ENCODE peak calls at places on chromosomes 7 and 10, in eight cellular contexts. Z, S, U, K, X, E, P and B are unnamed samples.

GRCh38 chr7:138935438-138936079 is 45.6 kb downstream of the KIAA1549 start:
- DNase-seq in Z (peak; percentile 31), S (peak; percentile 21), U (no peak), K (peak; percentile 87), X (no peak), E (peak; percentile 38), P (peak; percentile 88), B (no peak)

GRCh38 chr7:6615853-6616555 is 594 bp downstream of the ZNF853 start:
- DNase-seq in Z (no peak), S (no peak), U (peak; percentile 30), K (no peak), X (no peak), E (no peak), P (peak; percentile 13), B (no peak)

GRCh38 chr10:72283131-72283530 is 9.4 kb downstream of the DDIT4 start:
- DNase-seq in Z (no peak), S (no peak), U (no peak), K (no peak), X (no peak), E (no peak), P (no peak), B (no peak)

GRCh38 chr7:151017953-151018420 is 6.3 kb downstream of the ATG9B start:
- DNase-seq in Z (no peak), S (peak; percentile 63), U (peak; percentile 93), K (peak; percentile 23), X (peak; percentile 78), E (no peak), P (peak; percentile 32), B (peak; percentile 74)

GRCh38 chr10:131885391-131886165 is 15.2 kb upstream of the PPP2R2D start:
- DNase-seq in Z (no peak), S (peak; percentile 57), U (peak; percentile 89), K (peak; percentile 80), X (peak; percentile 86), E (peak; percentile 13), P (peak; percentile 20), B (peak; percentile 68)

GRCh38 chr10:121243899-121244241 is 354.4 kb downstream of the FGFR2 start:
- DNase-seq in Z (no peak), S (no peak), U (no peak), K (no peak), X (no peak), E (no peak), P (no peak), B (no peak)

GRCh38 chr10:27998178-27998953 is 513 bp downstream of the ODAD2 start:
- DNase-seq in Z (peak; percentile 12), S (no peak), U (peak; percentile 53), K (peak; percentile 9), X (peak; percentile 69), E (no peak), P (peak; percentile 48), B (no peak)

GRCh38 chr7:73602721-73603651 is 21.3 kb downstream of the MLXIPL start:
- DNase-seq in Z (no peak), S (no peak), U (no peak), K (no peak), X (no peak), E (no peak), P (no peak), B (no peak)

GRCh38 chr7:41103331-41103730 is 599.6 kb downstream of the INHBA start:
- DNase-seq in Z (no peak), S (no peak), U (no peak), K (no peak), X (no peak), E (no peak), P (peak; percentile 71), B (no peak)

GRCh38 chr10:68153473-68154210 is 44.4 kb downstream of the MYPN start:
- DNase-seq in Z (peak; percentile 74), S (no peak), U (no peak), K (peak; percentile 91), X (no peak), E (peak; percentile 88), P (peak; percentile 98), B (peak; percentile 56)

GRCh38 chr10:61796785-61797184 is 104.7 kb upstream of the ARID5B start:
- DNase-seq in Z (no peak), S (no peak), U (no peak), K (no peak), X (no peak), E (no peak), P (no peak), B (no peak)

GRCh38 chr10:61792921-61793320 is 108.6 kb upstream of the ARID5B start:
- DNase-seq in Z (no peak), S (no peak), U (no peak), K (no peak), X (no peak), E (no peak), P (no peak), B (no peak)

GRCh38 chr10:61793760-61794713 is 107.5 kb upstream of the ARID5B start:
- DNase-seq in Z (peak; percentile 26), S (no peak), U (no peak), K (peak; percentile 30), X (no peak), E (no peak), P (peak; percentile 80), B (no peak)

GRCh38 chr10:61795147-61795546 is 106.4 kb upstream of the ARID5B start:
- DNase-seq in Z (no peak), S (no peak), U (no peak), K (no peak), X (no peak), E (no peak), P (no peak), B (no peak)

DNA sequence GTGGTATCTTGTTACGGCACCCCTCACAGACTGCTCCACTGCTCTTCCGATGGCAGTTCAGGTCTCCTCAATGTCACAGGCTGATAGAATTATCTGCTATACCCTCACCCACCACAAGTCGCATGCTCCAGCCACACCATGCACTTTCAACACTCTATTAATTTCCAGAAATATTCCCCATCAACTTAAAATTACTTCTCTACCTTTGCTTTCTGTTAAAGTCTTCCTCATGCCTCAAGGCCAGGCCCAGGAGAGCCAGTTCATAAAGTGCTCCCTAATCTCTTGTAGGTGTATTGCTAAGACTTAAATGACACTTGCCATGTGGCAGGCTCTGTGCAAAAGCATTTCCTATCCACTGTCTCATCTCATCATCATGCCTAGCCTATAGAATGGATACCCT is 105.9 kb upstream of the ARID5B start:
- DNase-seq in Z (no peak), S (no peak), U (no peak), K (no peak), X (no peak), E (no peak), P (no peak), B (peak; percentile 44)
- TF ChIP-seq CTCF in Z (peak; percentile 5), S (no peak), U (peak; percentile 40), K (no peak), X (no peak), E (no peak), P (no peak), B (peak; percentile 21)

GRCh38 chr7:143914938-143915337 is 13.0 kb upstream of the TCAF1 start:
- DNase-seq in Z (no peak), S (no peak), U (no peak), K (no peak), X (no peak), E (no peak), P (no peak), B (no peak)
- TF ChIP-seq CTCF in Z (no peak), S (no peak), U (no peak), K (no peak), X (no peak), E (peak; percentile 8), P (no peak), B (no peak)

DNA sequence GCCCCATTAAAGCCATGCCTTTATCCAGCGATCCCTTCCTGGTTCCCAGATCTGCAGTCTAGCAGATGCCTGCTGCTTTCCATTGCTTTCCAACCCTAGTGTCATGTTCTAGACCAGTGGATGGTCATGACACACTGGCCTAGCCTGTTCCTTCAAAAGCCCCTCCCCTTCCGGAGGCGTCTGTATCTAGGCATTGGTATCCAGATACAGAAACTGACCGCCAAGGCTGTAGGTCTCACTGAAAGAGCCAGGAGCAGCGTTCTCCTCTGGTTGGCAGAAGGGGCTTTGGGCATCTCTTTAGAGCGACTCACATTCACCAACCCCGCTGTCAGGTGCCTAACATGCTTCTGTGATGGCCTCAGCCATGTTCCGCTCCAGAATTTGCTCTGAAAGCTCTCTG is 22.6 kb downstream of the JCAD start:
- DNase-seq in Z (no peak), S (no peak), U (no peak), K (no peak), X (no peak), E (no peak), P (peak; percentile 39), B (no peak)
- TF ChIP-seq CTCF in Z (no peak), S (no peak), U (no peak), K (no peak), X (no peak), E (no peak), P (no peak), B (no peak)

DNA sequence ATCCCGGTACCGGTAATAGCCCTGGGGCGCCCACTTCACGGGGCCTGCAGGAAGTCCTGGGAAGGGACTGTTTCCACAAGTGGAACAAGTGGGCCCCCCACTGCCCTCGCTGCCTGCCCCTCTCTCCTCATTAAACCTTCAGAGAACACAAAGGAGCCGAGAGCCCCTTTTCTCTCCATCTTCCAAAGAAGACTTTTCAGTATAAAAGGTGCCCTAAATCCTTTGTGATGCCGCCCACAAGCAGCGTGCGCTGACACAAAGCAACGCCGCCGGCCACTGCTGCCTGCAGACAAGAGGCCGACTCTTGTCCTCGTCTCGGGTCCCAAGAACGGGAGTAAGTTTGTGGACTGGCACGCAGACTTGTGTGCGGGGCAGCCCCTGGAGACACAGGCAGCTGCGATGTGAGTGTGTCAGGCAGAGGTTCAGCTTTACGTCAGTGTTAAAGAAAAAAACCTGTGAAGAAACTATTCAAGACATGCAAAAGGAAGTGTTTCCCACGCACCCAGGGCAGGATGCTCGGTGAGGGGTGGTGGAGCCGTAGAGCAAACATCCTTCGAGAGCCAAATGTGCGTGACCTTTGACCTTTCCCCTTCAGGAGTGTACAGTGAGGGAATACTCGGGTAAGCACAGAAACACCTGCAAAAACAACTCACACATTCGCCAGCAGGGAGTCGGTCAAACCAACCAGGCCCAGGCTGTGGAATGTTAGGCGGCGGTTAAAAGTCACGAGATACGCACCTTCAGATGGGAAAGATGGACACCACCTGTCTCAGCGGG is 118.2 kb downstream of the VIPR2 start:
- DNase-seq in Z (no peak), S (no peak), U (no peak), K (no peak), X (peak; percentile 67), E (no peak), P (no peak), B (no peak)
- TF ChIP-seq CTCF in Z (no peak), S (no peak), U (no peak), K (no peak), X (no peak), E (no peak), P (no peak), B (no peak)

DNA sequence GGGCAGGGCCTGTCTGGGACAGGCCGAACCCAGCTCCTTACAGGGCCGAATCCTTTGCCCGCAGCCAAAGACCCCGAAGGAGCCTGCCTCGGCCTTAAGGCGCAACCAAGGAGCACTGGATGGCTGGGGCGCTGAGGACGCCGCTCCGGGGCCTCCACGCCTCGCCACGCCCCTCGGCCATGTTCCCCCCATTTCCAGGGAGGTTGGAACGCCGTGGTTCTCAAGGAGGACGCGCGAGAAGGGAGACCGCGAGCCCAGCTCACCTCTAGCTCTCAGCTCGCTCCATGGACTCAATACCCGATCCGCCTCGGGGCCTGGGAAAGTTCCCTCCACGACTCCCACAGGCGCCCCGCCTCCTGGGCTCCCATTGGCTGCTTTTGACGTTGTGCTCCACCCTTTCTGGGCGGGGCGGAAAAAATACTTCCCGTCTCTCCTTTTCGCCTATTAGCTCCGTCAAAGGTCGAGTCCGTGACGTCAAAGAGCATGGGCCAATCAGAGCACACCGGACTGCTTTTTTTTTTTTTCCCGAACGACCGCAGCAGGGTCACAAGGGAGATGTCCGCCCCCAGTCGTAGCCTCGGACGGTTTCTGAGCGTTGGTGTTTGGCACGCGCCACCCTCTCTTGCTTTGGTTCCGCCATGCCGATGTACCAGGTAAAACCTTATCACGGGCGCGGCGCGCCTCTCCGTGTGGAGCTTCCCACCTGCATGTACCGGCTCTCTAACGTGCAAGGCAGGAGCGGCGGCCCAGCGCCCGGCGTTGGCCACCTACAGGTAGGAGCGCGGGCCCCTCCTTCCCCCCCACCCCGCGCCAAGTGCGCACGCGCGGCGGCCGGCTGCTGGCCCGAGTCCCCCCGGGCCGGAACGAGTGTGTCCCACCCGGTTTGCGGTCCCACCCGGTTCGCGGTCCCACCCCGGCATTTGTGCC is 305.7 kb downstream of the TYW1 start:
- DNase-seq in Z (peak; percentile 99), S (peak; percentile 100), U (peak; percentile 95), K (peak; percentile 100), X (peak; percentile 100), E (peak; percentile 98), P (peak; percentile 98), B (peak; percentile 99)
- TF ChIP-seq CTCF in Z (peak; percentile 23), S (peak; percentile 72), U (no peak), K (no peak), X (peak; percentile 56), E (peak; percentile 49), P (peak; percentile 21), B (peak; percentile 31)